ENCODE peak calls at places on chromosomes 12 and 14, in five cellular contexts. One of them, this sample, is unnamed.

GRCh38 chr12:108468149-108468968 is 46.7 kb upstream of the FICD start:
- DNase-seq in CD4-positive, alpha-beta T cell: no peak
- DNase-seq in PC-9: no peak
- DNase-seq in upper lobe of right lung: no peak
- DNase-seq in GM06990: no peak
- DNase-seq in this sample: no peak

GRCh38 chr12:123801573-123802178 is 39.6 kb downstream of the DNAH10 start:
- DNase-seq in CD4-positive, alpha-beta T cell: no peak
- DNase-seq in PC-9: peak
- DNase-seq in upper lobe of right lung: no peak
- DNase-seq in GM06990: no peak
- DNase-seq in this sample: no peak

GRCh38 chr12:56150563-56150962 is 1.8 kb upstream of the MYL6B start:
- DNase-seq in CD4-positive, alpha-beta T cell: no peak
- DNase-seq in PC-9: no peak
- DNase-seq in upper lobe of right lung: no peak
- DNase-seq in GM06990: no peak
- DNase-seq in this sample: no peak

GRCh38 chr12:79420146-79420618 is 270.6 kb downstream of the PAWR start:
- DNase-seq in CD4-positive, alpha-beta T cell: no peak
- DNase-seq in PC-9: peak
- DNase-seq in upper lobe of right lung: no peak
- DNase-seq in GM06990: no peak
- DNase-seq in this sample: no peak

GRCh38 chr12:68451261-68452091 is 119.3 kb upstream of the MDM1 start:
- DNase-seq in CD4-positive, alpha-beta T cell: no peak
- DNase-seq in PC-9: no peak
- DNase-seq in upper lobe of right lung: no peak
- DNase-seq in GM06990: peak
- DNase-seq in this sample: no peak

GRCh38 chr12:42084522-42084921 is 60.2 kb downstream of the GXYLT1 start:
- DNase-seq in CD4-positive, alpha-beta T cell: no peak
- DNase-seq in PC-9: no peak
- DNase-seq in upper lobe of right lung: no peak
- DNase-seq in GM06990: no peak
- DNase-seq in this sample: no peak

GRCh38 chr14:100296106-100296651 is 10.1 kb downstream of the SLC25A29 start:
- DNase-seq in CD4-positive, alpha-beta T cell: no peak
- DNase-seq in PC-9: no peak
- DNase-seq in upper lobe of right lung: peak
- DNase-seq in GM06990: no peak
- DNase-seq in this sample: no peak

GRCh38 chr14:59959663-59960062 is 39.7 kb downstream of the LRRC9 start:
- DNase-seq in CD4-positive, alpha-beta T cell: no peak
- DNase-seq in PC-9: no peak
- DNase-seq in upper lobe of right lung: no peak
- DNase-seq in GM06990: no peak
- DNase-seq in this sample: no peak

GRCh38 chr12:51388826-51389225 is 2.4 kb downstream of the GALNT6 start:
- DNase-seq in CD4-positive, alpha-beta T cell: no peak
- DNase-seq in PC-9: no peak
- DNase-seq in upper lobe of right lung: no peak
- DNase-seq in GM06990: no peak
- DNase-seq in this sample: no peak

GRCh38 chr12:52057614-52057939 is 6.3 kb downstream of the NR4A1 start:
- DNase-seq in CD4-positive, alpha-beta T cell: no peak
- DNase-seq in PC-9: no peak
- DNase-seq in upper lobe of right lung: no peak
- DNase-seq in GM06990: no peak
- DNase-seq in this sample: no peak

GRCh38 chr12:31106101-31106803 is 32.6 kb downstream of the DDX11 start:
- DNase-seq in CD4-positive, alpha-beta T cell: no peak
- DNase-seq in PC-9: no peak
- DNase-seq in upper lobe of right lung: no peak
- DNase-seq in GM06990: no peak
- DNase-seq in this sample: no peak

GRCh38 chr12:6615802-6616201 is 8.6 kb upstream of the CHD4 start:
- DNase-seq in CD4-positive, alpha-beta T cell: no peak
- DNase-seq in PC-9: no peak
- DNase-seq in upper lobe of right lung: no peak
- DNase-seq in GM06990: no peak
- DNase-seq in this sample: no peak

GRCh38 chr12:6614513-6615177 is 7.5 kb upstream of the CHD4 start:
- DNase-seq in CD4-positive, alpha-beta T cell: no peak
- DNase-seq in PC-9: no peak
- DNase-seq in upper lobe of right lung: no peak
- DNase-seq in GM06990: no peak
- DNase-seq in this sample: no peak

GRCh38 chr12:6618483-6618882 is 11.3 kb upstream of the CHD4 start:
- DNase-seq in CD4-positive, alpha-beta T cell: no peak
- DNase-seq in PC-9: no peak
- DNase-seq in upper lobe of right lung: no peak
- DNase-seq in GM06990: no peak
- DNase-seq in this sample: no peak

GRCh38 chr12:6620885-6621274 is 13.7 kb upstream of the CHD4 start:
- DNase-seq in CD4-positive, alpha-beta T cell: no peak
- DNase-seq in PC-9: no peak
- DNase-seq in upper lobe of right lung: no peak
- DNase-seq in GM06990: no peak
- DNase-seq in this sample: no peak

DNA sequence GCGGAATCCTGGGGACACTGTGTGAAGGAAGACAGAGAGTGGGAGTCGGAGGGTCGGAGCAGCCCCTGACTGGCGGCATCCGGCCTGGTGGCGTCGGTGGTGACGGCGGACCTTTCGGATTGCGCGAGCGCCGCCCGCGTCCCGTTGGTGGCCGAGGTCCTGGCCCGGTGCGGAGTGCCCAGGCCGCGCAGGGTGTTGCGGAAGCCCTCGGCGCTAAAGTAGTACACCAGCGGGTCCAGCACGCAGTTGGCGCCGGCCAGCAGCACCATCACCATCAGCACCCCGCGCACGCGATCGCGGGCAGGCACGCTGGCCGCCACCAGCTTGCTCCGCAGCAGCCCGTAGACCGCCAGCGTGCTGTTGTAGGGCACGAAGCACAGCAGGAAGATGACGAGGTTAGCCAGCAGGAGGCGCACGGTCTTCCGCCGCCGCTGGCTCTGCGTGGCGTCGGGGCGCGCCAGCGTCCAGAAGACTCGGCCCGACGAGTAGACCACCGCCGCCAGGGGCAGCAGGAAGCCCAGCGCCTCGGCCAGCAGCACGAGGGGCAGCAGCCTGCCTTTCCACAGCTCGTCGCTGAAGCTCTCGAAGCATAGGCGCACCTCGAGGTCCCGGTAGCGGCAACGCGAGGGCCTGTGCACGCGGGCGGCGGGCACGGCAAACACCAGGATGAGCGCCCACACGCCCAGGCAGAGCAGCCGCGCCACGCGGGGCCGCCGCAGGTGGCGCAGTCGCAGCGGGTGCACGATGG is 13.1 kb upstream of the CHD4 start:
- DNase-seq in CD4-positive, alpha-beta T cell: peak
- DNase-seq in PC-9: no peak
- DNase-seq in upper lobe of right lung: peak
- DNase-seq in GM06990: peak
- DNase-seq in this sample: no peak
- TF ChIP-seq CTCF in CD4-positive, alpha-beta T cell: peak
- TF ChIP-seq CTCF in PC-9: no peak
- TF ChIP-seq CTCF in upper lobe of right lung: peak
- TF ChIP-seq CTCF in GM06990: peak
- TF ChIP-seq CTCF in this sample: peak

GRCh38 chr12:28817524-28817923 is 331.6 kb upstream of the FAR2 start:
- DNase-seq in CD4-positive, alpha-beta T cell: no peak
- DNase-seq in PC-9: no peak
- DNase-seq in upper lobe of right lung: no peak
- DNase-seq in GM06990: no peak
- DNase-seq in this sample: no peak
- TF ChIP-seq CTCF in CD4-positive, alpha-beta T cell: no peak
- TF ChIP-seq CTCF in PC-9: no peak
- TF ChIP-seq CTCF in upper lobe of right lung: no peak
- TF ChIP-seq CTCF in GM06990: no peak
- TF ChIP-seq CTCF in this sample: no peak

GRCh38 chr14:86672071-86672470 is 1142.1 kb downstream of the FLRT2 start:
- DNase-seq in CD4-positive, alpha-beta T cell: no peak
- DNase-seq in PC-9: no peak
- DNase-seq in upper lobe of right lung: no peak
- DNase-seq in GM06990: no peak
- DNase-seq in this sample: no peak

GRCh38 chr14:86673523-86673969 is 1143.6 kb downstream of the FLRT2 start:
- DNase-seq in CD4-positive, alpha-beta T cell: no peak
- DNase-seq in PC-9: no peak
- DNase-seq in upper lobe of right lung: no peak
- DNase-seq in GM06990: no peak
- DNase-seq in this sample: no peak

DNA sequence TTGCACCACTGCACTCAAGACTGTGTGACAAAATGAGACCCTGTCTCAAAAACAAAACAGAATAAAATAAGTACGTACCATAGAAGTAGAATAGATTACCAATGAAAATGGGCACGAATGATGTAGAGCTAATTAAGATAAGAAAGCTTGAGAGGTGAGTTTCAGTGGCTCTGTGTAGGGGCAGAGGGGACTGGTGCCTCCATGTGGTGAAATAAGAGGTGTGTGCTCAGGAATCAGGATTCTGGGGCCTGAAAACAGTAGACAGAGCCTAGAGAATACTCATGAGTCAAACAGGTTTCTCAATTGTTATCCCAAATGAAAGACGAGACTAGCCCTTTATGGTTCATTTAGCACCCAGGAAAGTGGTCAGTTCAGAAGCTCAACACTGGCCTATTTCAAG is 1145.1 kb downstream of the FLRT2 start:
- DNase-seq in CD4-positive, alpha-beta T cell: no peak
- DNase-seq in PC-9: no peak
- DNase-seq in upper lobe of right lung: no peak
- DNase-seq in GM06990: no peak
- DNase-seq in this sample: no peak
- TF ChIP-seq CTCF in CD4-positive, alpha-beta T cell: no peak
- TF ChIP-seq CTCF in PC-9: no peak
- TF ChIP-seq CTCF in upper lobe of right lung: no peak
- TF ChIP-seq CTCF in GM06990: no peak
- TF ChIP-seq CTCF in this sample: no peak

GRCh38 chr12:28114488-28114887 is 75.8 kb upstream of the CCDC91 start:
- DNase-seq in CD4-positive, alpha-beta T cell: no peak
- DNase-seq in PC-9: peak
- DNase-seq in upper lobe of right lung: no peak
- DNase-seq in GM06990: no peak
- DNase-seq in this sample: no peak

GRCh38 chr12:28104893-28105864 is 85.1 kb upstream of the CCDC91 start:
- DNase-seq in CD4-positive, alpha-beta T cell: no peak
- DNase-seq in PC-9: no peak
- DNase-seq in upper lobe of right lung: no peak
- DNase-seq in GM06990: no peak
- DNase-seq in this sample: no peak

GRCh38 chr12:28107679-28108078 is 82.6 kb upstream of the CCDC91 start:
- DNase-seq in CD4-positive, alpha-beta T cell: no peak
- DNase-seq in PC-9: no peak
- DNase-seq in upper lobe of right lung: no peak
- DNase-seq in GM06990: no peak
- DNase-seq in this sample: no peak

GRCh38 chr12:28108599-28108998 is 81.7 kb upstream of the CCDC91 start:
- DNase-seq in CD4-positive, alpha-beta T cell: no peak
- DNase-seq in PC-9: no peak
- DNase-seq in upper lobe of right lung: no peak
- DNase-seq in GM06990: no peak
- DNase-seq in this sample: no peak

GRCh38 chr12:28110329-28110728 is 79.9 kb upstream of the CCDC91 start:
- DNase-seq in CD4-positive, alpha-beta T cell: no peak
- DNase-seq in PC-9: no peak
- DNase-seq in upper lobe of right lung: no peak
- DNase-seq in GM06990: no peak
- DNase-seq in this sample: no peak
- TF ChIP-seq CTCF in CD4-positive, alpha-beta T cell: no peak
- TF ChIP-seq CTCF in PC-9: no peak
- TF ChIP-seq CTCF in upper lobe of right lung: no peak
- TF ChIP-seq CTCF in GM06990: no peak
- TF ChIP-seq CTCF in this sample: no peak

DNA sequence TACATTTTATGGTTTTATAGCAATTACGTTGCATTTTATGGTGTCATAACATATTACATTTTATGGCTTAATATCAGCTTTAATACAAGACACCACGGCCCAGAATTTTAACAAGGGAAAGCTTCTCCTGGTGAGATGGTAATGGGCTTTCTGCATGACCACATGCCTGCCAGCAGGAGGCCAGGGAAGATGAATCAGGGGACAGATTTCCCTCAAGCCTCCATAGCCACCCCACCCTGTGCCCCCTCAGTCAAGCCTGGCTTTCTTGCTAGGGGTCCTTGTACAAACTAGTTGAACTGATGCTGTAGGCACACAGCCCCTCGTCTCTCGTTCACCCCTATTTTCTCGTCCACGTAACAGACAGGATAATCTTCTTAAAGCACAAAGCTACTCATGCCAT is 56.6 kb downstream of the HSPB8 start:
- DNase-seq in CD4-positive, alpha-beta T cell: no peak
- DNase-seq in PC-9: no peak
- DNase-seq in upper lobe of right lung: no peak
- DNase-seq in GM06990: no peak
- DNase-seq in this sample: no peak
- TF ChIP-seq CTCF in CD4-positive, alpha-beta T cell: no peak
- TF ChIP-seq CTCF in PC-9: peak
- TF ChIP-seq CTCF in upper lobe of right lung: peak
- TF ChIP-seq CTCF in GM06990: no peak
- TF ChIP-seq CTCF in this sample: peak

GRCh38 chr12:90909069-90909676 is 45.8 kb downstream of the CCER1 start:
- DNase-seq in CD4-positive, alpha-beta T cell: no peak
- DNase-seq in PC-9: no peak
- DNase-seq in upper lobe of right lung: no peak
- DNase-seq in GM06990: no peak
- DNase-seq in this sample: no peak
- TF ChIP-seq CTCF in CD4-positive, alpha-beta T cell: no peak
- TF ChIP-seq CTCF in PC-9: peak
- TF ChIP-seq CTCF in upper lobe of right lung: peak
- TF ChIP-seq CTCF in GM06990: peak
- TF ChIP-seq CTCF in this sample: peak

DNA sequence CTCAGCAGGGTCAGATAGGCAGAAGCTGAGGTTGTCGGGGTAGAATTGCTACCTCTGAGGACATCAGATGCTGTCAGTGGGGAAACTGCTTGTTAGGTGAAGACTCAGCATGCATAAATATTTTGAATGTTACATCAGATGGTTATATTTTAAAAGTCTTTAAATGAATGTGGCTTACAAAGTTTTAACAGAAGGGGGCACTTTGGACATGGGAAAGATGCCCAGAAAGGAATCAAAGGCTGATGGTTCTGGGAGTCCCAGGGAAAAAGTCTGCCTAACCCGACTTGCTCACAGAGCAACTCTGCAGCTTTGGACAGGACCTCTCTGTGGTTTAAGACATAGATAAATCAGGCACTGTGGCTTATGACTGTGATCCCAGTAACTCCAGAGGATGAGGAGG is 474.8 kb downstream of the ATP23 start:
- DNase-seq in CD4-positive, alpha-beta T cell: no peak
- DNase-seq in PC-9: peak
- DNase-seq in upper lobe of right lung: no peak
- DNase-seq in GM06990: no peak
- DNase-seq in this sample: no peak
- TF ChIP-seq CTCF in CD4-positive, alpha-beta T cell: no peak
- TF ChIP-seq CTCF in PC-9: peak
- TF ChIP-seq CTCF in upper lobe of right lung: no peak
- TF ChIP-seq CTCF in GM06990: no peak
- TF ChIP-seq CTCF in this sample: no peak

This sample was measured in mesothelial cell of epicardium.